ENCODE peak calls at places on chromosomes 11 and 22, in seven cellular contexts. O, I, G, C, K, L and V are unnamed samples.

GRCh38 chr11:68904458-68904847 is 762 bp downstream of the IGHMBP2 start:
- DNase-seq in G (no peak), O (no peak), K (no peak), L (peak; percentile 66), C (no peak), I (no peak), V (no peak)

GRCh38 chr11:8729837-8730696 is 47.5 kb downstream of the RPL27A start:
- DNase-seq in C (no peak), I (no peak), K (no peak), G (no peak), O (no peak), L (no peak), V (no peak)

GRCh38 chr11:114440121-114440860 is 1.0 kb downstream of the REXO2 start:
- DNase-seq in G (peak; percentile 27), C (peak; percentile 29), L (peak; percentile 46), O (no peak), I (peak; percentile 29), K (peak; percentile 62), V (no peak)

GRCh38 chr11:104965735-104966134 is 2.6 kb downstream of the CASP4 start:
- DNase-seq in L (no peak), C (no peak), K (no peak), O (no peak), I (no peak), G (no peak), V (no peak)

GRCh38 chr11:67667490-67668190 is 6.8 kb downstream of the ALDH3B2 start:
- DNase-seq in G (no peak), K (no peak), L (peak; percentile 56), C (no peak), I (no peak), O (no peak), V (no peak)

GRCh38 chr11:18768472-18768901 is 23.1 kb downstream of the PTPN5 start:
- DNase-seq in O (no peak), G (no peak), I (no peak), K (no peak), L (no peak), C (no peak), V (no peak)

GRCh38 chr11:118219696-118220095 is 5.1 kb downstream of the JAML start:
- DNase-seq in G (no peak), L (no peak), O (no peak), I (no peak), K (no peak), C (no peak), V (no peak)

GRCh38 chr22:19841641-19842385 is 12.9 kb downstream of the GNB1L start:
- DNase-seq in K (no peak), C (no peak), L (no peak), G (no peak), O (no peak), I (no peak), V (no peak)

DNA sequence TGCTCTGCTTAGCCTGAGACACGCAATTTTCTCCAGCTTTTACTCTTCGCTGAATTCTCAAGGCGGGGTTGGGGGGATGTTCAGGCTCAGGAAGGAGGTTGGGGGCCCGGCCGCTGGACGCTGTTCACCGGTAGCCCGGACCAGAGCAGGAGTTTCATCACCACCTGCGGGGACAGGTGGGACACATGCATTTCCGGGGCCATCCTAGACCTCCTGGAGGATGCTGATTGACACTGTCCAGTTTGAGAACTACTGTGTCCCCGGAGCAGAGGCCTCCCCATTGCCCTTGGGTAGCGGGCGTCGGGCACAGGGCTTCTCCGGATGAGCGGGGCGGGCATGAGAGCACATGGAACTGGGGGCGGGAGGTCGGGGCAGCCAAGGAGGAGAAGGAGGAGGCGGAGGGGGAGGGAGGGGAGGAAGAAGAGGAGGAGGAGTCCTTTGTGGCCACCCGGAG is 144.0 kb upstream of the GRK3 start:
- DNase-seq in G (no peak), C (no peak), O (no peak), L (no peak), K (no peak), I (no peak), V (no peak)
- H3K4me3 ChIP-seq in G (no peak overlapping the region), C (no peak overlapping the region), O (no peak overlapping the region), L (peak overlapping the region; percentile 41), K (no peak overlapping the region), I (no peak overlapping the region), V (no peak overlapping the region)

GRCh38 chr22:46079861-46080821 is 70.2 kb upstream of the PPARA start:
- DNase-seq in I (peak; percentile 94), O (peak; percentile 79), G (peak; percentile 95), K (peak; percentile 96), C (no peak), L (peak; percentile 85), V (peak; percentile 86)
- H3K4me3 ChIP-seq in I (peak overlapping the region; percentile 41), O (no peak overlapping the region), G (peak overlapping the region; percentile 98), K (peak overlapping the region; percentile 97), C (peak overlapping the region; percentile 35), L (peak overlapping the region; percentile 92), V (peak overlapping the region; percentile 94)

GRCh38 chr22:17257091-17257490 is 37.9 kb upstream of the ADA2 start:
- DNase-seq in C (no peak), I (no peak), O (no peak), L (no peak), K (no peak), G (no peak), V (no peak)

GRCh38 chr22:17260291-17260690 is 41.1 kb upstream of the ADA2 start:
- DNase-seq in I (no peak), K (no peak), O (no peak), C (no peak), L (no peak), G (no peak), V (no peak)

GRCh38 chr22:17260950-17261349 is 41.7 kb upstream of the ADA2 start:
- DNase-seq in O (no peak), I (no peak), L (no peak), C (no peak), G (no peak), K (no peak), V (no peak)

GRCh38 chr22:17257578-17257977 is 38.3 kb upstream of the ADA2 start:
- DNase-seq in C (no peak), K (no peak), I (no peak), O (no peak), L (no peak), G (no peak), V (no peak)

GRCh38 chr22:17258015-17258827 is 39.0 kb upstream of the ADA2 start:
- DNase-seq in I (peak; percentile 50), L (peak; percentile 61), C (no peak), O (peak; percentile 93), G (peak; percentile 4), K (peak; percentile 15), V (no peak)
- H3K4me3 ChIP-seq in I (peak overlapping the region; percentile 24), L (no peak overlapping the region), C (no peak overlapping the region), O (no peak overlapping the region), G (no peak overlapping the region), K (no peak overlapping the region), V (no peak overlapping the region)

DNA sequence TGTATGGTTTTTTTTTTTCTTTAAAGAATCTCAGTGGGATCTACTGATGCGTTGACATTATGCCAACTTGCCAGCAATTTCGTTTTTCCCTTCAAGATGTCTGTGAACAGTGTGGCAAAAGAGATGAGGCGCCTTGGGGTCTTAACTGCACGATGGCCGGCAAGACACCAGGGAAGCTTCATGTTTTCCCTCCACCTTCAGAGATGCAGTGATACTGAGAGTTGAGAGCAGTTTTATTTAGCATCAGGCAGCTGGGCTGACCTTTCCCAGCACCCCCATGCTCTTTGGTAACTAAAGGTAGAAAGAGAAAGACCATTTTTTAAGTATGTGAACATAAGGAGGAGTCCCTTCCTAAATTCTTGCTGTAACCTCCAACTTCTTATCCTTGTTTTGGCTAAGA is 11.7 kb upstream of the GRIK4 start:
- DNase-seq in K (no peak), L (no peak), C (no peak), O (no peak), I (no peak), G (no peak), V (no peak)
- H3K4me3 ChIP-seq in K (peak overlapping the region; percentile 39), L (no peak overlapping the region), C (no peak overlapping the region), O (no peak overlapping the region), I (no peak overlapping the region), G (no peak overlapping the region), V (no peak overlapping the region)

DNA sequence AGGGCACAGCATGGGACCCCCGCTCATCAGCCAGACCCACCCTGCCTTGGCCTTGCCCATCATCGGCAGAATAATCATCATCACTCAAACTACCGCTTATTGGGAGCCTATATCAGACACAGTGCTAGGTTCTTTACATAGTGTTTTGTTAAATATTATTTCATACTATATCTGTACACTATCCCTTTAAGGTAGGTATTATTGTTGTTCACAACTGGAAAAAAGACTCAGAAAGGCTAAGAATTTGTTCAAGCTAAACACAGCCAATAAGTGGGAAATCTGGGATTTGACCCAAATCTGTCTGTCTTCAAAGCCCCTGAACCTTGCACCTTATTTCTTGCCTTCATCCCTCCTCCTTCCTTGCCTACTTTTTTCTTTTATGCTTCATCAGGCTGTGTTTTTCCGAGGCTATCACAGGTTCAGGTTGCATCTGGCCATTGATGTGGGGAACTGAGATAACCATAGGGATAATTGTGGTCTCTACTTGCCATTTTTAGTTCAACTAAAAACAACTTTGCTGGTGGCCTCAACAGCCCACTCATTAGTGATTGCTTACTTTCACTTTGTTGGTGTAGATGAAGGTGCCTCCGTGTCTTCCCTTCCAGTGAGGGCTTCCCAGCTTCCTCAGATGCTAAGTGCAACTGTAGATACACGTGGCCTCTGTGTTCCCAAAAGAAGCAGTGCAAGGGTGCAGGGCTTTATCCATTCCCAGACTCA is 35.2 kb downstream of the KCNJ1 start:
- DNase-seq in K (no peak), O (no peak), C (no peak), G (no peak), I (no peak), L (no peak), V (no peak)
- H3K4me3 ChIP-seq in K (no peak overlapping the region), O (no peak overlapping the region), C (no peak overlapping the region), G (no peak overlapping the region), I (no peak overlapping the region), L (no peak overlapping the region), V (no peak overlapping the region)

DNA sequence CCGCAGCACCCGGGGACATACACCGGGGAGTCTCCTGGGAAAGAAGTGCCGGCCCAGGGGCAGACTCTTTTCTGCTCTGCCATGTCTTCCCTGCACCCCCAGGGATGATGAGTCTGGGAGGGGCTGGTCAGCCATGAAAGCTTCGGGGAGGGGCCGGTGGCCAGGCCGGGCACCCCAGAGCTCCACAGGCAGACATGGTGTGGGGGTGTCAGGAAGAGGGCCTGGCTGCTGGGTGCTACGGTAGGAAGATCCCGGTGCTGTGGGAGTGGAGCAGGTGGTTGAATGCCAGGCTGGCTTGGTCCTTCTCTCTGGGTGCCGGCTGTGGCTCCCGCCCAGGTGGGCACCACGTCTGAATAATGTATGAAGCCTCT is 17.4 kb downstream of the LSP1 start:
- DNase-seq in G (no peak), I (no peak), O (no peak), L (no peak), C (no peak), K (no peak), V (no peak)
- H3K4me3 ChIP-seq in G (no peak overlapping the region), I (no peak overlapping the region), O (no peak overlapping the region), L (no peak overlapping the region), C (no peak overlapping the region), K (no peak overlapping the region), V (peak overlapping the region; percentile 47)

GRCh38 chr11:409600-410471 is 5.0 kb downstream of the SIGIRR start:
- DNase-seq in G (no peak), L (no peak), I (no peak), K (no peak), O (no peak), C (no peak), V (no peak)
- H3K4me3 ChIP-seq in G (no peak overlapping the region), L (no peak overlapping the region), I (no peak overlapping the region), K (no peak overlapping the region), O (no peak overlapping the region), C (no peak overlapping the region), V (no peak overlapping the region)